ENCODE peak calls at places on chromosomes 12 and 14, in seven cellular contexts. Y is foreskin fibroblast, Z is cardiac fibroblast, R is astrocyte of the spinal cord, O is stomach, N is Caco-2, B is lower lobe of right lung. U is an unnamed sample.

GRCh38 chr12:121248611-121249010 is 38.7 kb downstream of the P2RX4 start:
- DNase-seq in Z (no peak), N (no peak), B (no peak), O (peak; percentile 29), R (no peak), Y (no peak), U (no peak)

GRCh38 chr12:104863549-104863948 is 94.5 kb downstream of the SLC41A2 start:
- DNase-seq in R (no peak), Z (peak; percentile 59), Y (peak; percentile 70), B (no peak), O (no peak), N (no peak), U (peak; percentile 50)

GRCh38 chr12:123519151-123520001 is 14.1 kb downstream of the RILPL1 start:
- DNase-seq in O (no peak), Y (peak; percentile 20), Z (peak; percentile 39), N (peak; percentile 90), R (peak; percentile 90), B (peak; percentile 80), U (peak; percentile 30)

GRCh38 chr14:105294142-105294597 is 6.6 kb downstream of the BRF1 start:
- DNase-seq in O (no peak), Y (peak; percentile 62), B (no peak), Z (peak; percentile 70), R (peak; percentile 65), N (no peak), U (peak; percentile 51)

GRCh38 chr12:108099085-108099484 is 30.0 kb upstream of the WSCD2 start:
- DNase-seq in Y (no peak), N (no peak), O (no peak), Z (no peak), B (no peak), R (no peak), U (no peak)

GRCh38 chr12:116839287-116839830 is 41.9 kb downstream of the HRK start:
- DNase-seq in R (no peak), Z (no peak), N (no peak), O (no peak), B (no peak), Y (no peak), U (no peak)

GRCh38 chr14:86597279-86597678 is 1067.3 kb downstream of the FLRT2 start:
- DNase-seq in N (no peak), R (no peak), Y (no peak), Z (no peak), O (no peak), B (no peak), U (no peak)

GRCh38 chr12:51793201-51793600 is 55.3 kb downstream of the FIGNL2 start:
- DNase-seq in Z (no peak), B (no peak), Y (peak; percentile 60), N (no peak), R (peak; percentile 40), O (no peak), U (no peak)

GRCh38 chr12:122024132-122024785 is 2.6 kb downstream of the BCL7A start:
- DNase-seq in Z (no peak), O (no peak), Y (no peak), R (no peak), N (no peak), B (no peak), U (no peak)

GRCh38 chr14:84068288-84068687 is 1461.7 kb upstream of the FLRT2 start:
- DNase-seq in R (no peak), Y (no peak), N (no peak), B (no peak), O (no peak), Z (no peak), U (no peak)
- TF ChIP-seq CTCF in R (no peak), Y (no peak), N (no peak), B (no peak), O (no peak), Z (no peak), U (no peak)

GRCh38 chr14:104066719-104067118 is 18.8 kb upstream of the ASPG start:
- DNase-seq in N (no peak), O (no peak), R (no peak), B (no peak), Y (no peak), Z (no peak), U (no peak)
- H3K4me3 ChIP-seq in N (no peak overlapping the region), O (no peak overlapping the region), R (no peak overlapping the region), B (no peak overlapping the region), Y (no peak overlapping the region), Z (no peak overlapping the region), U (no peak overlapping the region)

DNA sequence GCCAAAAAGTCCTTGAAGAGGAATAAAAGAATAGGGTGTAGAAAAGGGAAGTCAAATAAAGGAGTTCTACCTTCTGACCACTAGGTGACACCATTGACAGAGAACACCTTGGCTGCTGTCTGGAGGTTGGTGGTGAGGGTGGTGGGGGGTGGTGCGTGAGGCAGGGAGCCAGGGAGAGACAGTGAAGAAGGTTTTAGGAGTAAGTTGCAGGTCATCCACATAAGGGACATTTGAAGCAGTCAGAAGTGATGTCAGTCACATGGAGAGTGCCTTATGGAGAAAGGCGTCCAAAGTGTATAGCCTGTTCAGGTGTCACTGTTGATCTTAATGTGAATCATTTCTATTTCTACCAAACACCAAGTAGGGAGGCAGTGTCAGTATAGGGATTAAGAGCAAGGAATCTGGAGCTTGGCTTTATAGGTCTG is 279.3 kb upstream of the DDHD1 start:
- DNase-seq in Y (peak; percentile 70), N (peak; percentile 70), O (no peak), Z (peak; percentile 51), B (no peak), R (peak; percentile 46), U (peak; percentile 55)
- TF ChIP-seq CTCF in Y (peak; percentile 64), N (peak; percentile 78), O (peak; percentile 42), Z (peak; percentile 66), B (peak; percentile 53), R (peak; percentile 72), U (peak; percentile 73)

GRCh38 chr14:99231850-99232401 is 40.1 kb downstream of the BCL11B start:
- DNase-seq in O (no peak), N (peak; percentile 8), B (peak; percentile 23), R (no peak), Z (no peak), Y (no peak), U (no peak)

GRCh38 chr14:99234982-99235491 is 37.0 kb downstream of the BCL11B start:
- DNase-seq in Y (no peak), B (no peak), N (no peak), R (no peak), Z (no peak), O (no peak), U (no peak)

GRCh38 chr14:99232406-99233214 is 39.4 kb downstream of the BCL11B start:
- DNase-seq in O (no peak), Y (no peak), R (no peak), N (no peak), B (no peak), Z (no peak), U (no peak)

GRCh38 chr14:99234366-99234765 is 37.6 kb downstream of the BCL11B start:
- DNase-seq in Y (no peak), Z (no peak), B (no peak), O (no peak), N (no peak), R (no peak), U (no peak)

GRCh38 chr14:99233222-99234035 is 38.6 kb downstream of the BCL11B start:
- DNase-seq in N (no peak), Z (no peak), R (no peak), Y (no peak), O (no peak), B (no peak), U (no peak)
- H3K4me3 ChIP-seq in N (no peak overlapping the region), Z (no peak overlapping the region), R (no peak overlapping the region), Y (no peak overlapping the region), O (no peak overlapping the region), B (no peak overlapping the region), U (no peak overlapping the region)

GRCh38 chr12:79884401-79885006 is 50.4 kb downstream of the PPP1R12A start:
- DNase-seq in R (peak; percentile 36), N (no peak), Y (no peak), B (no peak), Z (no peak), O (no peak), U (no peak)
- TF ChIP-seq CTCF in R (no peak), N (no peak), Y (no peak), B (no peak), Z (no peak), O (no peak), U (no peak)

GRCh38 chr14:104226421-104227385 is 88.3 kb downstream of the KIF26A start:
- DNase-seq in R (no peak), O (no peak), Z (no peak), N (no peak), Y (no peak), B (peak; percentile 38), U (no peak)
- H3K4me3 ChIP-seq in R (no peak overlapping the region), O (no peak overlapping the region), Z (no peak overlapping the region), N (no peak overlapping the region), Y (no peak overlapping the region), B (no peak overlapping the region), U (no peak overlapping the region)

U was measured in fibroblast of pulmonary artery.